ENCODE peak calls at places on chromosome 12, in eight cellular contexts. B, I, C, X, S, K, U and F are unnamed samples.

GRCh38 chr12:7152818-7153217 is 22.6 kb downstream of the CLSTN3 start:
- DNase-seq in B (no peak), X (no peak), U (no peak), C (no peak), K (no peak), S (no peak), I (no peak), F (no peak)

GRCh38 chr12:126998747-126999285 is 1268.2 kb upstream of the TMEM132C start:
- DNase-seq in K (no peak), U (no peak), I (no peak), X (no peak), B (no peak), C (no peak), S (no peak), F (no peak)

GRCh38 chr12:81809829-81810595 is 50.9 kb upstream of the PPFIA2 start:
- DNase-seq in B (no peak), S (no peak), K (no peak), I (no peak), C (no peak), X (no peak), U (peak; percentile 29), F (no peak)

GRCh38 chr12:88998421-88998820 is 353.9 kb downstream of the DUSP6 start:
- DNase-seq in B (no peak), K (no peak), C (no peak), I (no peak), X (no peak), U (no peak), S (no peak), F (no peak)

GRCh38 chr12:113368331-113368730 is 9.9 kb downstream of the PLBD2 start:
- DNase-seq in B (no peak), U (no peak), S (no peak), K (no peak), C (no peak), I (no peak), X (no peak), F (no peak)

GRCh38 chr12:77841467-77842054 is 10.9 kb downstream of the NAV3 start:
- DNase-seq in S (no peak), K (no peak), I (no peak), C (no peak), B (no peak), U (no peak), X (no peak), F (no peak)

GRCh38 chr12:2643736-2644135 is 151.0 kb upstream of the FKBP4 start:
- DNase-seq in C (no peak), I (no peak), U (no peak), S (peak; percentile 70), K (no peak), B (no peak), X (no peak), F (no peak)

GRCh38 chr12:40921563-40922163 is 229.4 kb downstream of the CNTN1 start:
- DNase-seq in C (no peak), K (no peak), S (no peak), B (no peak), U (peak; percentile 9), X (no peak), I (no peak), F (no peak)

GRCh38 chr12:12007001-12007712 is 63.6 kb upstream of the BCL2L14 start:
- DNase-seq in B (peak; percentile 60), K (no peak), I (peak; percentile 36), X (peak; percentile 94), U (no peak), S (no peak), C (no peak), F (no peak)

GRCh38 chr12:101680240-101680639 is 17.2 kb upstream of the CHPT1 start:
- DNase-seq in B (no peak), I (no peak), S (no peak), C (no peak), X (no peak), K (no peak), U (no peak), F (no peak)

GRCh38 chr12:51823875-51824565 is 24.5 kb downstream of the FIGNL2 start:
- DNase-seq in K (peak; percentile 32), I (no peak), X (no peak), S (no peak), B (no peak), U (peak; percentile 46), C (no peak), F (peak; percentile 79)

GRCh38 chr12:124639407-124639806 is 72.0 kb upstream of the NCOR2 start:
- DNase-seq in X (no peak), B (no peak), K (no peak), I (no peak), C (no peak), U (no peak), S (no peak), F (no peak)

GRCh38 chr12:6763380-6763779 is 2.8 kb upstream of the PTMS start:
- DNase-seq in S (no peak), U (no peak), B (no peak), X (no peak), I (no peak), C (no peak), K (no peak), F (no peak)

GRCh38 chr12:55937956-55938355 is 7.0 kb downstream of the DGKA start:
- DNase-seq in C (no peak), X (no peak), B (no peak), I (no peak), S (peak; percentile 12), K (no peak), U (no peak), F (no peak)

GRCh38 chr12:109927622-109928021 is 27.5 kb downstream of the TCHP start:
- DNase-seq in B (no peak), U (peak; percentile 36), K (no peak), C (peak; percentile 54), I (no peak), X (no peak), S (no peak), F (no peak)